ENCODE peak calls at places on chromosomes 7 and 10, in six cellular contexts. K is GM03348; V is ovary; X is BJ; F is stimulated activated CD4-positive, alpha-beta T cell treated with anti-CD3 and anti-CD28 coated beads, Interleukin-15, amount 100 ng/mL, for 1 hour; J is mesenchymal stem cell. O is an unnamed sample.
A peak's percentile ranks its signal among the peaks of the same experiment; 100 is the strongest.

GRCh38 chr7:75716992-75717626 is 21.6 kb downstream of the HIP1 start:
- DNase-seq in V (no peak), J (peak; percentile 82), X (no peak), K (peak; percentile 70), F (no peak), O (peak; percentile 83)

GRCh38 chr10:122288917-122289316 is 17.8 kb downstream of the BTBD16 start:
- DNase-seq in X (no peak), V (no peak), K (no peak), F (no peak), J (no peak), O (no peak)

GRCh38 chr7:119935418-119936025 is 337.5 kb upstream of the KCND2 start:
- DNase-seq in X (no peak), V (no peak), K (peak; percentile 33), F (no peak), J (peak; percentile 62), O (peak; percentile 56)

GRCh38 chr10:35058134-35058533 is 32.0 kb downstream of the CUL2 start:
- DNase-seq in F (no peak), K (peak; percentile 89), J (peak; percentile 95), X (peak; percentile 73), V (no peak), O (peak; percentile 95)

GRCh38 chr7:141511370-141512335 is 39.6 kb upstream of the AGK start:
- DNase-seq in K (peak; percentile 9), X (no peak), F (no peak), V (no peak), J (no peak), O (no peak)

GRCh38 chr10:114022292-114022691 is 21.4 kb upstream of the ADRB1 start:
- DNase-seq in F (no peak), V (peak; percentile 56), J (peak; percentile 37), K (peak; percentile 14), X (no peak), O (peak; percentile 61)

GRCh38 chr7:99365318-99366141 is 9.0 kb upstream of the ARPC1B start:
- DNase-seq in X (no peak), K (peak; percentile 40), V (no peak), F (peak; percentile 55), J (no peak), O (no peak)

GRCh38 chr7:27533777-27534176 is 128.9 kb downstream of the HIBADH start:
- DNase-seq in J (peak; percentile 26), V (no peak), K (no peak), X (no peak), F (no peak), O (no peak)

GRCh38 chr10:73209705-73210104 is 37.4 kb downstream of the DNAJC9 start:
- DNase-seq in V (no peak), F (no peak), X (peak; percentile 15), K (peak; percentile 56), J (peak; percentile 38), O (no peak)

GRCh38 chr7:130649004-130649790 is 19.4 kb downstream of the COPG2 start:
- DNase-seq in V (no peak), F (no peak), J (peak; percentile 92), X (peak; percentile 19), K (peak; percentile 52), O (peak; percentile 97)

GRCh38 chr7:20409961-20410360 is 79.3 kb downstream of the ITGB8 start:
- DNase-seq in K (no peak), J (no peak), V (no peak), F (no peak), X (no peak), O (no peak)

GRCh38 chr7:140174217-140174616 is 2.6 kb downstream of the KDM7A start:
- DNase-seq in J (no peak), F (no peak), K (no peak), V (no peak), X (no peak), O (no peak)

GRCh38 chr10:77348082-77348481 is 289.5 kb downstream of the KCNMA1 start:
- DNase-seq in X (no peak), V (no peak), K (no peak), F (no peak), J (peak; percentile 37), O (peak; percentile 19)

GRCh38 chr7:97859606-97860204 is 12.5 kb downstream of the ASNS start:
- DNase-seq in X (no peak), J (no peak), V (no peak), F (no peak), K (no peak), O (no peak)

O was measured in amniotic epithelial cell.